ENCODE peak calls at places on chromosomes 3 and 15, in four cellular contexts. U is GM12891, Z is natural killer cell, V is AG04450. R is an unnamed sample.
A peak's percentile ranks its signal among the peaks of the same experiment; 100 is the strongest.

GRCh38 chr15:77712438-77712837 is 79.7 kb upstream of the LINGO1 start:
- DNase-seq in U (no peak), Z (no peak), V (no peak), R (no peak)

GRCh38 chr15:52678468-52679231 is 538 bp downstream of the ATOSA start:
- DNase-seq in U (no peak), Z (peak; percentile 65), V (peak; percentile 33), R (no peak)

GRCh38 chr3:17645074-17645698 is 97.2 kb downstream of the TBC1D5 start:
- DNase-seq in U (no peak), Z (no peak), V (peak; percentile 36), R (no peak)

GRCh38 chr15:77974098-77974414 is 103.5 kb downstream of the TBC1D2B start:
- DNase-seq in U (no peak), Z (no peak), V (peak; percentile 20), R (no peak)

GRCh38 chr3:148932976-148933375 is 58.4 kb upstream of the GYG1 start:
- DNase-seq in U (no peak), Z (no peak), V (no peak), R (no peak)

GRCh38 chr15:85702321-85703230 is 92.1 kb downstream of the KLHL25 start:
- DNase-seq in U (no peak), Z (peak; percentile 54), V (no peak), R (no peak)

GRCh38 chr3:138323971-138324370 is 5.7 kb downstream of the NME9 start:
- DNase-seq in U (no peak), Z (no peak), V (no peak), R (no peak)

GRCh38 chr3:158094235-158094916 is 11.8 kb downstream of the SHOX2 start:
- DNase-seq in U (no peak), Z (no peak), V (no peak), R (no peak)

GRCh38 chr3:33798113-33798417 is 365 bp upstream of the PDCD6IP start:
- DNase-seq in U (no peak), Z (no peak), V (no peak), R (no peak)

GRCh38 chr15:21262851-21263400 is 177.4 kb downstream of the POTEB3 start:
- DNase-seq in U (no peak), Z (no peak), V (no peak), R (no peak)

GRCh38 chr15:85582719-85583089 is 202.3 kb downstream of the AKAP13 start:
- DNase-seq in U (no peak), Z (peak; percentile 66), V (no peak), R (no peak)

GRCh38 chr15:79408041-79408440 is 24.1 kb upstream of the MINAR1 start:
- DNase-seq in U (no peak), Z (no peak), V (no peak), R (no peak)

R was measured in brain pericyte.